ENCODE peak calls at places on chromosome 14, in four cellular contexts. P is fibroblast of mammary gland, W is heart left ventricle, H is COR-L47. C is an unnamed sample.

GRCh38 chr14:103097994-103098957 is 3.8 kb downstream of the EXOC3L4 start:
- DNase-seq in P (no peak), W (no peak), H (no peak), C (no peak)

GRCh38 chr14:103290056-103290455 is 44.0 kb upstream of the EIF5 start:
- DNase-seq in H (no peak), W (no peak), P (no peak), C (no peak)

GRCh38 chr14:102985665-102986064 is 63.2 kb downstream of the AMN start:
- DNase-seq in W (no peak), H (no peak), P (no peak), C (no peak)

GRCh38 chr14:74259513-74259912 is 20.3 kb downstream of the VSX2 start:
- DNase-seq in W (no peak), H (no peak), P (no peak), C (no peak)

GRCh38 chr14:30625533-30625932 is 3.4 kb downstream of the SCFD1 start:
- DNase-seq in P (no peak), H (no peak), W (no peak), C (no peak)

GRCh38 chr14:53955671-53956426 is 776 bp downstream of the BMP4 start:
- DNase-seq in H (no peak), P (no peak), W (peak; percentile 73), C (no peak)

GRCh38 chr14:103698380-103699260 is 16.6 kb downstream of the XRCC3 start:
- DNase-seq in P (no peak), H (no peak), W (no peak), C (no peak)

GRCh38 chr14:87131879-87132278 is 861.1 kb downstream of the GALC start:
- DNase-seq in H (no peak), P (peak; percentile 88), W (no peak), C (no peak)

GRCh38 chr14:65910108-65910507 is 497.6 kb downstream of the FUT8 start:
- DNase-seq in P (peak; percentile 68), H (peak; percentile 13), W (no peak), C (peak; percentile 11)

GRCh38 chr14:61252354-61253063 is 28.6 kb downstream of the TMEM30B start:
- DNase-seq in W (peak; percentile 67), P (peak; percentile 97), H (peak; percentile 70), C (peak; percentile 78)

GRCh38 chr14:64388533-64389243 is 535 bp downstream of the MTHFD1 start:
- DNase-seq in W (no peak), P (peak; percentile 22), H (no peak), C (no peak)

GRCh38 chr14:23481362-23481970 is 12.0 kb downstream of the NGDN start:
- DNase-seq in H (no peak), W (no peak), P (peak; percentile 27), C (no peak)

GRCh38 chr14:64089920-64090319 is 204.3 kb downstream of the ESR2 start:
- DNase-seq in H (no peak), W (no peak), P (no peak), C (no peak)

GRCh38 chr14:104647467-104648063 is 41.9 kb upstream of the INF2 start:
- DNase-seq in W (no peak), P (no peak), H (no peak), C (no peak)

GRCh38 chr14:58258156-58258555 is 13.5 kb downstream of the PSMA3 start:
- DNase-seq in H (no peak), P (no peak), W (no peak), C (no peak)

GRCh38 chr14:23695220-23695999 is 59.2 kb downstream of the DHRS2 start:
- DNase-seq in W (no peak), H (no peak), P (no peak), C (peak; percentile 43)

GRCh38 chr14:42872775-42873174 is 1266.1 kb downstream of the LRFN5 start:
- DNase-seq in P (no peak), W (no peak), H (no peak), C (no peak)

GRCh38 chr14:74133833-74134481 is 49.2 kb downstream of the LIN52 start:
- DNase-seq in P (no peak), H (no peak), W (no peak), C (no peak)

GRCh38 chr14:102210421-102211042 is 70.8 kb downstream of the WDR20 start:
- DNase-seq in W (no peak), H (no peak), P (no peak), C (no peak)

GRCh38 chr14:96373538-96373937 is 10.2 kb downstream of the GSKIP start:
- DNase-seq in H (no peak), P (no peak), W (no peak), C (no peak)